ENCODE peak calls at places on chromosomes 5 and 9, in six cellular contexts. One of them, this sample, is unnamed.

GRCh38 chr5:171166766-171167165 is 142.3 kb upstream of the TLX3 start:
- DNase-seq in NCI-H1436 treated with DMSO at 0.1 percent for 48 hours: peak
- DNase-seq in fibroblast of mammary gland: no peak
- DNase-seq in NCI-H1694: no peak
- DNase-seq in heart right ventricle: no peak
- DNase-seq in SW 1271: no peak
- DNase-seq in this sample: no peak

GRCh38 chr9:93192721-93193372 is 8.9 kb downstream of the WNK2 start:
- DNase-seq in NCI-H1436 treated with DMSO at 0.1 percent for 48 hours: no peak
- DNase-seq in fibroblast of mammary gland: no peak
- DNase-seq in NCI-H1694: no peak
- DNase-seq in heart right ventricle: no peak
- DNase-seq in SW 1271: no peak
- DNase-seq in this sample: no peak

GRCh38 chr5:78750281-78750680 is 101.7 kb upstream of the LHFPL2 start:
- DNase-seq in NCI-H1436 treated with DMSO at 0.1 percent for 48 hours: no peak
- DNase-seq in fibroblast of mammary gland: no peak
- DNase-seq in NCI-H1694: no peak
- DNase-seq in heart right ventricle: no peak
- DNase-seq in SW 1271: no peak
- DNase-seq in this sample: no peak

GRCh38 chr5:133469252-133469651 is 143.1 kb downstream of the FSTL4 start:
- DNase-seq in NCI-H1436 treated with DMSO at 0.1 percent for 48 hours: no peak
- DNase-seq in fibroblast of mammary gland: no peak
- DNase-seq in NCI-H1694: no peak
- DNase-seq in heart right ventricle: no peak
- DNase-seq in SW 1271: no peak
- DNase-seq in this sample: no peak

GRCh38 chr5:149038336-149039075 is 24.4 kb downstream of the SH3TC2 start:
- DNase-seq in NCI-H1436 treated with DMSO at 0.1 percent for 48 hours: no peak
- DNase-seq in fibroblast of mammary gland: peak
- DNase-seq in NCI-H1694: no peak
- DNase-seq in heart right ventricle: no peak
- DNase-seq in SW 1271: no peak
- DNase-seq in this sample: no peak

GRCh38 chr5:116343961-116344360 is 230.7 kb downstream of the SEMA6A start:
- DNase-seq in NCI-H1436 treated with DMSO at 0.1 percent for 48 hours: no peak
- DNase-seq in fibroblast of mammary gland: no peak
- DNase-seq in NCI-H1694: no peak
- DNase-seq in heart right ventricle: peak
- DNase-seq in SW 1271: no peak
- DNase-seq in this sample: no peak

GRCh38 chr5:172420215-172420934 is 34.0 kb downstream of the SH3PXD2B start:
- DNase-seq in NCI-H1436 treated with DMSO at 0.1 percent for 48 hours: no peak
- DNase-seq in fibroblast of mammary gland: peak
- DNase-seq in NCI-H1694: peak
- DNase-seq in heart right ventricle: no peak
- DNase-seq in SW 1271: no peak
- DNase-seq in this sample: no peak

GRCh38 chr5:66329078-66329477 is 185.0 kb downstream of the SREK1 start:
- DNase-seq in NCI-H1436 treated with DMSO at 0.1 percent for 48 hours: no peak
- DNase-seq in fibroblast of mammary gland: no peak
- DNase-seq in NCI-H1694: no peak
- DNase-seq in heart right ventricle: no peak
- DNase-seq in SW 1271: no peak
- DNase-seq in this sample: no peak

GRCh38 chr5:124342027-124342471 is 404.4 kb downstream of the ZNF608 start:
- DNase-seq in NCI-H1436 treated with DMSO at 0.1 percent for 48 hours: no peak
- DNase-seq in fibroblast of mammary gland: peak
- DNase-seq in NCI-H1694: peak
- DNase-seq in heart right ventricle: no peak
- DNase-seq in SW 1271: no peak
- DNase-seq in this sample: no peak

GRCh38 chr9:111076519-111076918 is 38.2 kb upstream of the LPAR1 start:
- DNase-seq in NCI-H1436 treated with DMSO at 0.1 percent for 48 hours: no peak
- DNase-seq in fibroblast of mammary gland: no peak
- DNase-seq in NCI-H1694: no peak
- DNase-seq in heart right ventricle: no peak
- DNase-seq in SW 1271: no peak
- DNase-seq in this sample: no peak

GRCh38 chr5:181189363-181189961 is 15.5 kb downstream of the TRIM7 start:
- DNase-seq in NCI-H1436 treated with DMSO at 0.1 percent for 48 hours: no peak
- DNase-seq in fibroblast of mammary gland: peak
- DNase-seq in NCI-H1694: no peak
- DNase-seq in heart right ventricle: peak
- DNase-seq in SW 1271: no peak
- DNase-seq in this sample: peak

GRCh38 chr5:169939731-169940130 is 40.6 kb downstream of the INSYN2B start:
- DNase-seq in NCI-H1436 treated with DMSO at 0.1 percent for 48 hours: no peak
- DNase-seq in fibroblast of mammary gland: no peak
- DNase-seq in NCI-H1694: no peak
- DNase-seq in heart right ventricle: no peak
- DNase-seq in SW 1271: no peak
- DNase-seq in this sample: no peak

GRCh38 chr9:135583686-135584011 is 22.1 kb downstream of the PAEP start:
- DNase-seq in NCI-H1436 treated with DMSO at 0.1 percent for 48 hours: no peak
- DNase-seq in fibroblast of mammary gland: no peak
- DNase-seq in NCI-H1694: no peak
- DNase-seq in heart right ventricle: no peak
- DNase-seq in SW 1271: no peak
- DNase-seq in this sample: no peak

GRCh38 chr9:104143554-104143919 is 49.4 kb downstream of the SMC2 start:
- DNase-seq in NCI-H1436 treated with DMSO at 0.1 percent for 48 hours: no peak
- DNase-seq in fibroblast of mammary gland: no peak
- DNase-seq in NCI-H1694: no peak
- DNase-seq in heart right ventricle: no peak
- DNase-seq in SW 1271: no peak
- DNase-seq in this sample: no peak

GRCh38 chr5:41156739-41157138 is 56.6 kb downstream of the C6 start:
- DNase-seq in NCI-H1436 treated with DMSO at 0.1 percent for 48 hours: no peak
- DNase-seq in fibroblast of mammary gland: peak
- DNase-seq in NCI-H1694: no peak
- DNase-seq in heart right ventricle: no peak
- DNase-seq in SW 1271: no peak
- DNase-seq in this sample: no peak

GRCh38 chr5:34854459-34855174 is 15.7 kb downstream of the TTC23L start:
- DNase-seq in NCI-H1436 treated with DMSO at 0.1 percent for 48 hours: peak
- DNase-seq in fibroblast of mammary gland: no peak
- DNase-seq in NCI-H1694: no peak
- DNase-seq in heart right ventricle: no peak
- DNase-seq in SW 1271: no peak
- DNase-seq in this sample: no peak

GRCh38 chr9:98658965-98659364 is 49.8 kb downstream of the GABBR2 start:
- DNase-seq in NCI-H1436 treated with DMSO at 0.1 percent for 48 hours: no peak
- DNase-seq in fibroblast of mammary gland: peak
- DNase-seq in NCI-H1694: no peak
- DNase-seq in heart right ventricle: no peak
- DNase-seq in SW 1271: no peak
- DNase-seq in this sample: no peak

GRCh38 chr5:6291961-6292360 is 86.4 kb downstream of the MED10 start:
- DNase-seq in NCI-H1436 treated with DMSO at 0.1 percent for 48 hours: peak
- DNase-seq in fibroblast of mammary gland: peak
- DNase-seq in NCI-H1694: peak
- DNase-seq in heart right ventricle: no peak
- DNase-seq in SW 1271: peak
- DNase-seq in this sample: no peak

GRCh38 chr5:88979244-88979643 is 96.3 kb upstream of the MEF2C start:
- DNase-seq in NCI-H1436 treated with DMSO at 0.1 percent for 48 hours: no peak
- DNase-seq in fibroblast of mammary gland: peak
- DNase-seq in NCI-H1694: no peak
- DNase-seq in heart right ventricle: no peak
- DNase-seq in SW 1271: no peak
- DNase-seq in this sample: no peak

GRCh38 chr9:98002808-98003207 is 19.7 kb downstream of the ANP32B start:
- DNase-seq in NCI-H1436 treated with DMSO at 0.1 percent for 48 hours: no peak
- DNase-seq in fibroblast of mammary gland: no peak
- DNase-seq in NCI-H1694: peak
- DNase-seq in heart right ventricle: no peak
- DNase-seq in SW 1271: no peak
- DNase-seq in this sample: no peak

GRCh38 chr5:58366461-58366860 is 93.4 kb downstream of the PLK2 start:
- DNase-seq in NCI-H1436 treated with DMSO at 0.1 percent for 48 hours: no peak
- DNase-seq in fibroblast of mammary gland: peak
- DNase-seq in NCI-H1694: no peak
- DNase-seq in heart right ventricle: no peak
- DNase-seq in SW 1271: no peak
- DNase-seq in this sample: no peak

GRCh38 chr5:1017691-1018455 is 9.3 kb downstream of the NKD2 start:
- DNase-seq in NCI-H1436 treated with DMSO at 0.1 percent for 48 hours: no peak
- DNase-seq in fibroblast of mammary gland: no peak
- DNase-seq in NCI-H1694: no peak
- DNase-seq in heart right ventricle: peak
- DNase-seq in SW 1271: no peak
- DNase-seq in this sample: no peak

This sample was measured in naive B cell.